ENCODE peak calls at places on chromosomes 11 and 22, in six cellular contexts. P, O, S, M, I and L are unnamed samples.

GRCh38 chr11:76626266-76626665 is 44.3 kb downstream of the LRRC32 start:
- DNase-seq in P (no peak), O (no peak), S (no peak), M (no peak), I (no peak), L (no peak)

GRCh38 chr22:39251762-39252460 is 7.1 kb upstream of the PDGFB start:
- DNase-seq in P (no peak), O (no peak), S (peak; percentile 67), M (no peak), I (no peak), L (no peak)

GRCh38 chr11:61555978-61556377 is 24.9 kb downstream of the SYT7 start:
- DNase-seq in P (no peak), O (no peak), S (no peak), M (no peak), I (no peak), L (no peak)

GRCh38 chr22:45553333-45554039 is 50.8 kb downstream of the FBLN1 start:
- DNase-seq in P (peak; percentile 95), O (peak; percentile 87), S (peak; percentile 73), M (peak; percentile 68), I (no peak), L (peak; percentile 63)

GRCh38 chr11:36452987-36453386 is 57.1 kb downstream of the TRAF6 start:
- DNase-seq in P (no peak), O (no peak), S (peak; percentile 34), M (no peak), I (no peak), L (no peak)

GRCh38 chr22:42719133-42719532 is 1.5 kb downstream of the A4GALT start:
- DNase-seq in P (no peak), O (no peak), S (no peak), M (no peak), I (no peak), L (no peak)

GRCh38 chr11:64150481-64151239 is 15.3 kb downstream of the MACROD1 start:
- DNase-seq in P (no peak), O (no peak), S (no peak), M (no peak), I (no peak), L (no peak)

GRCh38 chr22:26545385-26545784 is 33.1 kb upstream of the TFIP11 start:
- DNase-seq in P (no peak), O (no peak), S (no peak), M (no peak), I (no peak), L (no peak)

GRCh38 chr11:86069408-86070086 is 663 bp upstream of the PICALM start:
- DNase-seq in P (no peak), O (no peak), S (peak; percentile 76), M (peak; percentile 12), I (peak; percentile 62), L (peak; percentile 54)

GRCh38 chr11:68523743-68524142 is 63.2 kb downstream of the PPP6R3 start:
- DNase-seq in P (no peak), O (no peak), S (no peak), M (no peak), I (no peak), L (no peak)

GRCh38 chr11:27291954-27292641 is 70.9 kb downstream of the CCDC34 start:
- DNase-seq in P (no peak), O (no peak), S (peak; percentile 42), M (no peak), I (no peak), L (no peak)

GRCh38 chr11:3087373-3087772 is 30.1 kb upstream of the CARS1 start:
- DNase-seq in P (no peak), O (no peak), S (no peak), M (no peak), I (no peak), L (no peak)

GRCh38 chr11:81869337-81870065 is 864.2 kb downstream of the FAM181B start:
- DNase-seq in P (no peak), O (no peak), S (no peak), M (no peak), I (peak; percentile 99), L (no peak)

GRCh38 chr11:113675003-113675471 is 31.1 kb downstream of the TMPRSS5 start:
- DNase-seq in P (no peak), O (no peak), S (no peak), M (no peak), I (peak; percentile 73), L (no peak)

GRCh38 chr11:13216019-13217006 is 61.3 kb upstream of the BMAL1 start:
- DNase-seq in P (peak; percentile 56), O (peak; percentile 19), S (peak; percentile 37), M (no peak), I (no peak), L (peak; percentile 94)

GRCh38 chr22:36961626-36962025 is 48.2 kb downstream of the CSF2RB start:
- DNase-seq in P (no peak), O (no peak), S (no peak), M (no peak), I (no peak), L (no peak)

GRCh38 chr11:65185869-65186341 is 4.2 kb downstream of the CAPN1 start:
- DNase-seq in P (peak; percentile 69), O (peak; percentile 55), S (no peak), M (no peak), I (no peak), L (no peak)

GRCh38 chr11:65060913-65061408 is 2.6 kb upstream of the NAALADL1 start:
- DNase-seq in P (peak; percentile 67), O (peak; percentile 62), S (peak; percentile 42), M (no peak), I (no peak), L (no peak)

GRCh38 chr11:90223248-90223585 is 368 bp upstream of the CHORDC1 start:
- DNase-seq in P (no peak), O (no peak), S (no peak), M (no peak), I (no peak), L (no peak)

GRCh38 chr22:42282252-42282942 is 11.9 kb upstream of the TCF20 start:
- DNase-seq in P (no peak), O (no peak), S (peak; percentile 67), M (no peak), I (no peak), L (no peak)

GRCh38 chr22:46367707-46368191 is 32.2 kb downstream of the TRMU start:
- DNase-seq in P (peak; percentile 96), O (peak; percentile 94), S (peak; percentile 44), M (peak; percentile 72), I (no peak), L (peak; percentile 29)

GRCh38 chr11:78063440-78064181 is at the start of gene THRSP:
- DNase-seq in P (no peak), O (no peak), S (no peak), M (no peak), I (no peak), L (no peak)

GRCh38 chr22:37486224-37486845 is at the start of gene MFNG:
- DNase-seq in P (peak; percentile 83), O (peak; percentile 75), S (peak; percentile 64), M (peak; percentile 87), I (peak; percentile 26), L (no peak)

GRCh38 chr11:122808494-122808893 is 29.8 kb upstream of the CRTAM start:
- DNase-seq in P (no peak), O (no peak), S (no peak), M (no peak), I (peak; percentile 66), L (no peak)

GRCh38 chr22:35540600-35541253 is at the start of gene RASD2:
- DNase-seq in P (peak; percentile 84), O (peak; percentile 56), S (no peak), M (no peak), I (no peak), L (no peak)

GRCh38 chr22:46953968-46954755 is 191.7 kb downstream of the TBC1D22A start:
- DNase-seq in P (no peak), O (no peak), S (no peak), M (peak; percentile 21), I (no peak), L (no peak)

GRCh38 chr11:22976146-22976545 is 115.9 kb upstream of the CCDC179 start:
- DNase-seq in P (no peak), O (no peak), S (no peak), M (no peak), I (no peak), L (no peak)

GRCh38 chr11:30487200-30487898 is 98.8 kb downstream of the MPPED2 start:
- DNase-seq in P (no peak), O (no peak), S (no peak), M (no peak), I (no peak), L (no peak)

DNA sequence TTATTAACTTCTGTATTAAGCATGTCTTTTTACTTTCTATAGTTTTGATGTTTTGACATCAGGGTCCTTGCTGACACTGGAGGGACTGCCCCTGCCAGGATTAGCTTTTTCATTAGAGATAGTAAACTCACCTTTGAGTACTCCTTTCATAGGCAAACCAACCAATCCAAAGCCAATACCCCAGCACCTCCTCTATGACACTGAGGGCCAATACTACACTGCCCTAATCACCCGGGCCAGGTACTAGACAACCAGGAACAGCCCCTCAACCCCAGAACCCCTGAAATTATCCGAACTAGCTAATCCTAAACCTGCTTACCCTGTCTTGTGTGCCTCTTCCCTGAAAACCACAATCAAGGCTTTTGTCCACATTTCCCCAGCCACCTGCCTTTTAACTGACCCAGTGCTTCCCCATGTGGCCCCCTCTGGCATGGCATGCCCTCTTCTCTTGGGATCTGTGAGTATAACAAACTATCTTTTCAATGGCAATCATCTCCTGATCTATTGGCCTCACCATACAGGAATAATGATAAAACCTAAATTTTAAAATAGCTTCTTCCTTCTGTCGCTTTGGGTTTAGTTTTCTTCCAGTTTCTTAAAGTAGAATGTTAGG is 31.2 kb downstream of the RAB6A start:
- DNase-seq in P (peak; percentile 82), O (peak; percentile 67), S (peak; percentile 28), M (peak; percentile 43), I (no peak), L (peak; percentile 4)
- TF ChIP-seq ATF3 in P (no peak), O (no peak), S (no peak), M (no peak), I (no peak), L (no peak)

GRCh38 chr11:10876168-10876567 is 18.3 kb upstream of the ZBED5 start:
- DNase-seq in P (no peak), O (no peak), S (no peak), M (no peak), I (no peak), L (no peak)
- TF ChIP-seq ATF3 in P (no peak), O (no peak), S (no peak), M (no peak), I (no peak), L (no peak)

DNA sequence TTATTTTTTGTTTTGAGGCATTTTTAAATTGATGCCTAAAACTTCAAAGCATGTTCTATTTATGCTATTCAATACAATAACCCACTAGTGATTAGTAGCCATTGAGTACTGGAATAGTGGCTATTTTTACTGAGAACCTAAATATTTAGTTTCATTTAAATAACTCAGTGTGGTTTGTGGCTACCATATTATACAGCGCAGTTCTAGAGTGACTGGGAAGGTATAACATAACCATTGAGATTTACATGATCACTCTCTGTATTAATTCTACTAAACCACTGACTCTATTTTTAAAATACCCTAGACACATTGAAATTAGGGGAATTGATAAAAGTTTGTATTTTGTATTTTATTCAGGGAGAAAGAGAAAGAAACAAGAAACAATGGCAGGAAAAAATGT is 441.2 kb downstream of the CNTN5 start:
- DNase-seq in P (no peak), O (no peak), S (no peak), M (no peak), I (no peak), L (no peak)
- TF ChIP-seq ATF3 in P (no peak), O (no peak), S (no peak), M (no peak), I (no peak), L (no peak)

DNA sequence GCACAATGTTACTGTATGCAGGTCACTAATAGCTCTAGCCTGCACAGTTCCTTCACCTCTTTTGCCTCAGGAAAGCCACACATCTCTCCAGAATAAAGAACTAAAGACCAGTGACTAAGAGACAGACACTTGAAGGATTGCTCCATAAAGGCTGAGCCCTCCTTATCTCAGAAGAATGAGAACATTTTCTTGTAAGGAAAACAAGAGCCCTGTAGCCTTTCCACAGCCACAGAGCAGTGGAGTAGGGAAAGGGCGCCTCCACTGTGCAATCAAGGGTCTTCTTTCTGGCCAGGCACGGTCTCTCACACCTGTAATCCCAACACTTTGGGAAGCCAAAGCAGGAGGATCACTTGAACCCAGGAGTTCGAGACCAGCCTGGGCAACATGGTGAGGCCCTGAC is 202.6 kb upstream of the TMEM45B start:
- DNase-seq in P (no peak), O (no peak), S (no peak), M (no peak), I (no peak), L (no peak)
- TF ChIP-seq ATF3 in P (no peak), O (no peak), S (no peak), M (no peak), I (no peak), L (no peak)